ENCODE peak calls at places on chromosomes 3 and 15, in five cellular contexts. P is substantia nigra; F is stimulated activated CD4-positive, alpha-beta T cell treated with anti-CD3 and anti-CD28 coated beads, Interleukin-2, amount 100 ng/mL, for 4 hours; R is HCEC 1CT; G is NCI-H2081. X is an unnamed sample.

GRCh38 chr15:81785679-81786078 is 260.1 kb downstream of the MEX3B start:
- DNase-seq in P (no peak), R (no peak), F (no peak), G (no peak), X (no peak)

GRCh38 chr3:185677146-185677829 is 91.2 kb downstream of the SENP2 start:
- DNase-seq in P (no peak), G (peak), R (peak), F (no peak), X (no peak)

GRCh38 chr3:114550155-114550554 is 256.3 kb downstream of the TIGIT start:
- DNase-seq in F (no peak), P (no peak), R (peak), G (no peak), X (no peak)

GRCh38 chr3:51384145-51384729 is 854 bp upstream of the MANF start:
- DNase-seq in G (no peak), P (peak), F (no peak), R (no peak), X (no peak)

GRCh38 chr3:53120336-53120735 is 9.9 kb downstream of the RFT1 start:
- DNase-seq in P (no peak), R (no peak), G (no peak), F (no peak), X (no peak)

GRCh38 chr3:82038536-82038935 is 277.1 kb upstream of the GBE1 start:
- DNase-seq in G (peak), F (no peak), P (no peak), R (no peak), X (no peak)

GRCh38 chr3:178236555-178237277 is 299.5 kb upstream of the KCNMB2 start:
- DNase-seq in F (no peak), R (peak), P (no peak), G (no peak), X (no peak)

GRCh38 chr3:123892195-123892594 is 8.1 kb upstream of the MYLK start:
- DNase-seq in F (no peak), P (no peak), G (no peak), R (no peak), X (no peak)

GRCh38 chr15:35737521-35737920 is 191.6 kb upstream of the DPH6 start:
- DNase-seq in G (no peak), F (no peak), R (peak), P (no peak), X (no peak)

X was measured in effector CD4-positive, alpha-beta T cell.